ENCODE peak calls at places on chromosomes 12 and 14, in eight cellular contexts. F is DND-41, P is A549, Y is GM20000, Z is cerebellum, R is endothelial cell, Q is hippocampal formation, I is LoVo. B is an unnamed sample.
A peak's percentile ranks its signal among the peaks of the same experiment; 100 is the strongest.

GRCh38 chr12:54195080-54195479 is 6.3 kb upstream of the SMUG1 start:
- DNase-seq in F (no peak), P (no peak), Y (no peak), Z (no peak), R (no peak), Q (no peak), I (no peak), B (no peak)

GRCh38 chr14:75514673-75515630 is 7.3 kb upstream of the BATF start:
- DNase-seq in F (no peak), P (no peak), Y (no peak), Z (no peak), R (no peak), Q (no peak), I (no peak), B (no peak)

GRCh38 chr12:100267603-100268281 is 765 bp downstream of the SCYL2 start:
- DNase-seq in F (no peak), P (no peak), Y (peak; percentile 24), Z (no peak), R (no peak), Q (no peak), I (peak; percentile 37), B (no peak)

GRCh38 chr12:102673606-102674005 is 193.2 kb upstream of the IGF1 start:
- DNase-seq in F (no peak), P (no peak), Y (no peak), Z (no peak), R (no peak), Q (no peak), I (no peak), B (no peak)

GRCh38 chr12:69115955-69116354 is 123.4 kb upstream of the CPSF6 start:
- DNase-seq in F (no peak), P (no peak), Y (no peak), Z (no peak), R (no peak), Q (no peak), I (no peak), B (no peak)

GRCh38 chr12:133063556-133063955 is 17.2 kb upstream of the ZNF140 start:
- DNase-seq in F (no peak), P (no peak), Y (no peak), Z (no peak), R (no peak), Q (no peak), I (no peak), B (no peak)

GRCh38 chr14:38469156-38469555 is 213.3 kb upstream of the CLEC14A start:
- DNase-seq in F (no peak), P (no peak), Y (no peak), Z (no peak), R (no peak), Q (no peak), I (no peak), B (no peak)

GRCh38 chr12:113818278-113818677 is 147.8 kb downstream of the RBM19 start:
- DNase-seq in F (no peak), P (no peak), Y (no peak), Z (no peak), R (no peak), Q (no peak), I (no peak), B (no peak)

GRCh38 chr12:131530427-131530826 is 180.5 kb upstream of the SFSWAP start:
- DNase-seq in F (no peak), P (no peak), Y (no peak), Z (no peak), R (no peak), Q (peak; percentile 35), I (no peak), B (no peak)

GRCh38 chr12:120981407-120981921 is 3.1 kb downstream of the HNF1A start:
- DNase-seq in F (no peak), P (no peak), Y (no peak), Z (no peak), R (no peak), Q (no peak), I (no peak), B (no peak)

B was measured in dorsolateral prefrontal cortex.